ENCODE peak calls at places on chromosomes 4 and X, in five cellular contexts. N, A, B, Z and Q are unnamed samples.

GRCh38 chrX:4830880-4831557 is 1117.6 kb upstream of the PRKX start:
- DNase-seq in B (no peak), N (no peak), A (no peak), Z (no peak), Q (no peak)

GRCh38 chr4:173919196-173919595 is 364.3 kb downstream of the FBXO8 start:
- DNase-seq in A (no peak), N (no peak), B (no peak), Z (peak; percentile 41), Q (no peak)

GRCh38 chr4:2337896-2338295 is 76.0 kb upstream of the MXD4 start:
- DNase-seq in A (no peak), Z (no peak), N (no peak), B (no peak), Q (no peak)

GRCh38 chrX:73922856-73923429 is 359.9 kb downstream of the CHIC1 start:
- DNase-seq in B (peak; percentile 16), A (no peak), N (peak; percentile 27), Z (no peak), Q (no peak)

GRCh38 chr4:87853108-87853507 is 20.3 kb downstream of the MEPE start:
- DNase-seq in A (no peak), Z (peak; percentile 51), N (peak; percentile 20), B (peak; percentile 40), Q (no peak)

GRCh38 chrX:10508891-10509290 is 111.5 kb downstream of the MID1 start:
- DNase-seq in B (no peak), A (no peak), N (no peak), Z (no peak), Q (no peak)

GRCh38 chr4:182874946-182875345 is 42.2 kb downstream of the DCTD start:
- DNase-seq in Z (no peak), N (no peak), B (no peak), A (no peak), Q (no peak)

GRCh38 chr4:1347410-1347864 is 429 bp downstream of the UVSSA start:
- DNase-seq in N (peak; percentile 88), A (peak; percentile 34), Z (peak; percentile 74), B (peak; percentile 92), Q (no peak)

GRCh38 chrX:129726307-129727111 is 12.3 kb upstream of the XPNPEP2 start:
- DNase-seq in A (peak; percentile 24), N (peak; percentile 49), B (peak; percentile 61), Z (peak; percentile 29), Q (no peak)

GRCh38 chr4:155106629-155107028 is 101.8 kb upstream of the NPY2R start:
- DNase-seq in B (no peak), Z (no peak), A (no peak), N (no peak), Q (no peak)

GRCh38 chr4:6200011-6200921 is at the start of gene JAKMIP1:
- DNase-seq in A (peak; percentile 77), B (peak; percentile 86), N (no peak), Z (no peak), Q (peak; percentile 67)

GRCh38 chrX:40189018-40189417 is 91.3 kb upstream of the BCOR start:
- DNase-seq in A (no peak), B (peak; percentile 33), Z (no peak), N (peak; percentile 24), Q (no peak)

GRCh38 chrX:63810746-63811145 is 25.7 kb upstream of the ARHGEF9 start:
- DNase-seq in Z (no peak), B (no peak), N (no peak), A (no peak), Q (no peak)

GRCh38 chr4:30836231-30836630 is 116.1 kb downstream of the PCDH7 start:
- DNase-seq in N (no peak), Z (peak; percentile 46), B (no peak), A (no peak), Q (no peak)

GRCh38 chr4:150096625-150097024 is 18.4 kb downstream of the DCLK2 start:
- DNase-seq in Z (no peak), A (no peak), B (no peak), N (no peak), Q (no peak)

GRCh38 chr4:35559559-35560365 is 684.6 kb downstream of the ARAP2 start:
- DNase-seq in B (no peak), N (no peak), Z (no peak), A (no peak), Q (no peak)

GRCh38 chrX:153921070-153921469 is 5.0 kb downstream of the ARHGAP4 start:
- DNase-seq in B (no peak), N (no peak), Z (no peak), A (no peak), Q (no peak)

GRCh38 chr4:92304073-92304472 is 307 bp downstream of the GRID2 start:
- DNase-seq in B (peak; percentile 5), A (no peak), N (no peak), Z (no peak), Q (no peak)

GRCh38 chr4:103934178-103934789 is 214.5 kb upstream of the TACR3 start:
- DNase-seq in A (no peak), B (peak; percentile 26), Z (peak; percentile 48), N (peak; percentile 12), Q (no peak)

GRCh38 chr4:105014242-105015031 is 132.2 kb upstream of the TET2 start:
- DNase-seq in B (no peak), A (no peak), N (no peak), Z (no peak), Q (no peak)

GRCh38 chrX:42818151-42818921 is 40.4 kb upstream of the PPP1R2C start:
- DNase-seq in A (no peak), N (no peak), B (no peak), Z (no peak), Q (no peak)

GRCh38 chr4:182384496-182385155 is 141.4 kb downstream of the TENM3 start:
- DNase-seq in Z (no peak), N (no peak), B (no peak), A (no peak), Q (no peak)

GRCh38 chrX:22360129-22360528 is 87.4 kb downstream of the CBLL2 start:
- DNase-seq in N (no peak), Z (no peak), A (no peak), B (no peak), Q (no peak)

GRCh38 chr4:87103691-87104187 is 116.7 kb downstream of the KLHL8 start:
- DNase-seq in N (peak; percentile 81), A (no peak), B (peak; percentile 46), Z (peak; percentile 68), Q (no peak)

GRCh38 chr4:137961051-137961438 is 281.1 kb downstream of the SLC7A11 start:
- DNase-seq in N (peak; percentile 99), A (no peak), B (peak; percentile 61), Z (no peak), Q (no peak)

GRCh38 chr4:2831611-2832308 is 11.9 kb upstream of the ADD1 start:
- DNase-seq in A (no peak), B (no peak), Z (no peak), N (no peak), Q (no peak)